ENCODE peak calls at places on chromosomes 11 and 22, in seven cellular contexts. T is Karpas-422; Y is sigmoid colon; J is naive thymus-derived CD4-positive, alpha-beta T cell; E is upper lobe of right lung; B is lower lobe of right lung; M is keratinocyte. N is an unnamed sample. For H3K36me3, the result is how much of the 10 kb centered on the place peaks cover.

GRCh38 chr11:67644042-67644441 is 4.5 kb upstream of the TBX10 start:
- DNase-seq in T (peak), Y (no peak), J (no peak), E (no peak), B (no peak), M (no peak), N (peak)

GRCh38 chr11:74538680-74539079 is 45.2 kb upstream of the LIPT2 start:
- DNase-seq in T (no peak), Y (no peak), J (no peak), E (no peak), B (no peak), M (no peak), N (no peak)

GRCh38 chr11:10257478-10257877 is 36.5 kb downstream of the SBF2 start:
- DNase-seq in T (no peak), Y (no peak), J (no peak), E (no peak), B (no peak), M (no peak), N (no peak)

GRCh38 chr11:130555251-130555841 is 106.9 kb downstream of the ADAMTS15 start:
- DNase-seq in T (no peak), Y (no peak), J (no peak), E (no peak), B (no peak), M (no peak), N (peak)

GRCh38 chr11:126282361-126282741 is 542 bp upstream of the TIRAP start:
- DNase-seq in T (peak), Y (peak), J (peak), E (peak), B (no peak), M (no peak), N (peak)

GRCh38 chr11:19868281-19868821 is 155.7 kb downstream of the NAV2 start:
- DNase-seq in T (no peak), Y (peak), J (no peak), E (no peak), B (no peak), M (no peak), N (no peak)

GRCh38 chr11:65624931-65625627 is 9.5 kb downstream of the PCNX3 start:
- DNase-seq in T (no peak), Y (no peak), J (no peak), E (no peak), B (no peak), M (no peak), N (no peak)

GRCh38 chr22:45867118-45867905 is 109.7 kb downstream of the WNT7B start:
- DNase-seq in T (no peak), Y (peak), J (peak), E (peak), B (peak), M (no peak), N (peak)

DNA sequence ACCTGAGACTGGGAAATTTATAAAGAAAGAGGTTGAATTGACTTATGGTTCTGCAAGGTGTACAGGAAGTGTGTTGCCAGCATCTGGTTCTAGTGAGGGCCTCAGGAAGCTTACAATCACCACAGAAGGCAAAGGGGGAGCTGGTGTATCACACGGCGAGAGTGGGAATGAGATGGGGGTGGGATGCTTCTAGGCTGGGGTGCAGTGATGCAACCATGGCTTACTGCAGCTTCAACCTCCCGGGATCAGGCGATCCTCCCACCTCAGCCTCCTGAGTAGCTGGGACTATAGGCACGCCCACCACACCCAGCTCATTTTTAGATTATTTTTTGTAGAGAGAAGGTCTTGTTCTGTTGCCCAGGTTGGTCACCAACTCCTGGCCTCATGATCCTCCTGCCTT is 61.0 kb downstream of the C22orf31 start:
- DNase-seq in T (no peak), Y (no peak), J (no peak), E (no peak), B (no peak), M (no peak), N (no peak)
- H3K4me3 ChIP-seq in T (no peak), Y (no peak), J (no peak), E (no peak), B (no peak), M (no peak), N (no peak)

GRCh38 chr11:91173701-91174100 is 950.9 kb upstream of the CHORDC1 start:
- DNase-seq in T (no peak), Y (no peak), J (no peak), E (no peak), B (no peak), M (no peak), N (no peak)
- H3K36me3 ChIP-seq in T (under half), Y (under half), J (under half), E (under half), B (under half), M (under half), N (under half)

DNA sequence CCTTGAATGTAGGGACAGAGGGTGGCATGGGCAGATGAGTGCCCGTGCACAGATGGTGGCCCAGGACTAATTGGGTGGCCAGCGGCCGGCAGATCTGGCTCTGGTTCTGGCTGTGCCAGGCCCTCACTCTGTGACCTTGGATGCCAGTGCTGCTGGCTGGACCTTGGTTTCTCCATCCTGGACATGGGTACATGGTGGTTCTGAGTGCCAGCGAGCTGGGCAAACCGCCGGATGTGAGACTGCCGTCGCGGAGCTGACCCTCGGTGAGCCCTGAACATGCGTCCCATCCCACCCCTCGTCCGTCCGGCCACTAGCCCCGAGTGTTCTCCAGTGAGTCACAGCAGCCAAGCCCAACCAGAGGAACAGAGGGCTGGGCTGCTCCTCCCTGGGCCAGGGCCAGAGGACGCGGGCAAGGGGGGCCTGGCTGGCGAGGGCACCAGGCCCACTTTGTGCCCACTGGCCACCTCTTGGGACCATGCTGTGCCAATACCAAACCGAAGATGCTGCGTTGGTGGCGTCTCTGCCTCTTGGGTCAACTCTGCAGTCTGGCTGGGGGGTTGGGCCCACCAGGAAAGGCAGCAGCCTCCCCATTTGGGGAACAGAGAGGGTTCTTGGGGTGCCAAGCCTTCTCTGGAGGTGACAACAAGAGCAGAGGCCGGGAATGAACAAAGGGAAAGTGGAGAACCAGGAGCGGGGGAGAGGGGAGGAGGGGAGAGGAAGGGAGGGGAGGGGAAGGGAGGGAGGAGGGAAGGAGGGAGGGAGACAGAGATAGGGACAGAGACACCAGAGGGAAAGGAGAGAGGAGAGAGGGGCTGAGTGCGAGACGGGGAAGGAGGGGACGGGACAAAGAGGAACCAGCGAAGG is 10.7 kb downstream of the LSP1 start:
- DNase-seq in T (no peak), Y (peak), J (no peak), E (peak), B (peak), M (no peak), N (peak)
- H3K4me3 ChIP-seq in T (no peak), Y (peak), J (no peak), E (no peak), B (peak), M (no peak), N (no peak)

DNA sequence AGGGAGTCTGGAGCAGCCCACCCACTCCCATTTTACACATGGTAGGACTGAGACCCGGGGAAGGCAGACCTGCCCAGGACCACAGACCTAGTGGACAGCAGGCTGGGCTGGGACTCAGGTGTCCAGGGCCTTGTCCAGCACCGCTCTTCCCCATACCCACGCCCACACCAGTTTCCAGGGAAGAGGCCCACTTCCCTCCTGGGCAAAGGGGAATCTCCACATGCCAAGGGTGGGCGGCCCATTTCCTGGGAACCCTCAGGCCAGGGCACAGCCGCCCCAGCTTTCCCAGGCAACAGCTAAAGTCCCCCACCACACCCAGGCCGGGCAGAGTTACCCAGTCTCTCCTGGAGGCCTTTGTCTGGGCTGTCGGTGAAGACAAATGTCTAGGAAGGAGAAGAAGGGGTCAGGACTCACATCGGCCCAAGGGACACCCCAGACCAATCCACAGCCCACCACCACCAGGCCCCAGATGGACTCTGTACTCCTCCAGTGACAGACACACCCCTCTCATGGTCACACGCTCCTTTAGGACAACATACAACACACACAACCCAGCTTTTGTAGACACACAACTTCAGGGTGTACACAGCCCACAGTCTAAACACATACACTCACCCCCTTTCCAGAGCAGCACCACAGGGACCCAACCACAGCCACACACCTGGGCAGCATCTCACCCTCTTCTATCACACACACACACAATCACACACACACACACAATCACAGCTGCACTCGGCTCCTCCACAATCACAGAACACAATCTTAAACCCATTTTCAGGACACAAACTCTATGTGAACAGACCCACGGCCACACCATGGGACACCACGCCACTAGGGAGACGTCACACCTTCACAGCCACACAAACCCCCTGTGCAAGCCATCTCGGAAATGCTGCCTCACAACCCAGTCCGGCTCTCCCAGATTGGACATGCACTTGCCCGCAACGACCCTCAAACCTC is 5.5 kb downstream of the MFNG start:
- DNase-seq in T (no peak), Y (no peak), J (no peak), E (no peak), B (no peak), M (no peak), N (no peak)
- H3K36me3 ChIP-seq in T (under half), Y (under half), J (under half), E (under half), B (under half), M (under half), N (under half)

GRCh38 chr11:656426-656825 is 19.4 kb downstream of the DRD4 start:
- DNase-seq in T (no peak), Y (no peak), J (no peak), E (no peak), B (no peak), M (no peak), N (no peak)

GRCh38 chr11:656866-657265 is 19.8 kb downstream of the DRD4 start:
- DNase-seq in T (no peak), Y (no peak), J (no peak), E (no peak), B (no peak), M (no peak), N (no peak)

GRCh38 chr11:659532-660085 is 22.5 kb downstream of the DRD4 start:
- DNase-seq in T (no peak), Y (no peak), J (no peak), E (no peak), B (no peak), M (no peak), N (no peak)

GRCh38 chr11:655036-655726 is 18.1 kb downstream of the DRD4 start:
- DNase-seq in T (no peak), Y (no peak), J (no peak), E (no peak), B (no peak), M (no peak), N (no peak)

GRCh38 chr11:657691-658126 is 20.6 kb downstream of the DRD4 start:
- DNase-seq in T (no peak), Y (no peak), J (no peak), E (no peak), B (no peak), M (no peak), N (no peak)
- H3K4me3 ChIP-seq in T (no peak), Y (no peak), J (no peak), E (no peak), B (no peak), M (no peak), N (no peak)

N was measured in cardiac muscle cell.